ENCODE peak calls at places on chromosomes 6 and 20, in nine cellular contexts. L is fibroblast of pulmonary artery, H is lower lobe of right lung, Y is HFF-Myc, N is stomach, G is AG09319, X is neural crest cell, D is foreskin fibroblast, Q is cardiac muscle cell. S is an unnamed sample.

GRCh38 chr6:114323784-114324183 is 19.0 kb downstream of the HS3ST5 start:
- DNase-seq in Y (no peak), L (no peak), G (no peak), X (no peak), N (no peak), D (no peak), H (no peak), Q (no peak), S (no peak)

GRCh38 chr6:108157972-108158441 is 7.8 kb upstream of the NR2E1 start:
- DNase-seq in Q (no peak), L (no peak), H (no peak), Y (no peak), N (no peak), G (no peak), X (no peak), D (no peak), S (peak)

GRCh38 chr6:150606258-150607043 is 6.8 kb downstream of the PLEKHG1 start:
- DNase-seq in N (no peak), G (no peak), L (no peak), H (no peak), Q (no peak), D (peak), X (no peak), Y (no peak), S (no peak)

GRCh38 chr6:158561247-158561884 is 1.5 kb downstream of the TMEM181 start:
- DNase-seq in N (no peak), Q (no peak), G (no peak), L (no peak), X (no peak), H (no peak), Y (no peak), D (no peak), S (no peak)

GRCh38 chr6:3843379-3844096 is 5.6 kb upstream of the FAM50B start:
- DNase-seq in Q (no peak), Y (no peak), H (no peak), G (no peak), X (no peak), L (no peak), D (peak), N (no peak), S (no peak)

GRCh38 chr6:122049341-122049740 is 350.1 kb upstream of the HSF2 start:
- DNase-seq in H (no peak), N (no peak), Q (no peak), L (no peak), Y (no peak), D (peak), X (no peak), G (no peak), S (no peak)

GRCh38 chr6:109048176-109048575 is 46.5 kb downstream of the SESN1 start:
- DNase-seq in Q (no peak), H (no peak), D (no peak), N (no peak), X (no peak), L (no peak), G (no peak), Y (no peak), S (no peak)

GRCh38 chr6:797479-798077 is 104.6 kb upstream of the EXOC2 start:
- DNase-seq in Y (peak), X (peak), L (peak), H (no peak), Q (peak), D (peak), N (peak), G (peak), S (no peak)

GRCh38 chr20:23225407-23226060 is 125.1 kb upstream of the NXT1 start:
- DNase-seq in D (peak), Y (no peak), L (peak), G (peak), X (no peak), Q (peak), N (peak), H (peak), S (peak)

GRCh38 chr6:3228791-3229565 is 1.5 kb upstream of the TUBB2B start:
- DNase-seq in G (no peak), X (peak), Y (no peak), D (no peak), Q (no peak), L (no peak), H (no peak), N (no peak), S (no peak)

GRCh38 chr6:114171473-114171872 is 171.3 kb downstream of the HS3ST5 start:
- DNase-seq in L (no peak), H (no peak), D (no peak), X (no peak), Q (no peak), Y (no peak), N (no peak), G (no peak), S (no peak)

GRCh38 chr20:14336667-14337066 is 745 bp downstream of the FLRT3 start:
- DNase-seq in L (peak), X (no peak), N (no peak), Q (peak), Y (no peak), H (no peak), G (no peak), D (peak), S (no peak)

GRCh38 chr20:14335122-14335521 is 2.3 kb downstream of the FLRT3 start:
- DNase-seq in H (no peak), Y (no peak), G (no peak), X (no peak), L (no peak), D (no peak), Q (no peak), N (no peak), S (no peak)

GRCh38 chr20:14332796-14333345 is 4.5 kb downstream of the FLRT3 start:
- DNase-seq in G (no peak), L (no peak), Q (no peak), Y (no peak), X (no peak), N (no peak), H (no peak), D (no peak), S (no peak)

GRCh38 chr20:14333734-14334133 is 3.7 kb downstream of the FLRT3 start:
- DNase-seq in N (no peak), L (no peak), H (no peak), Q (no peak), Y (no peak), D (no peak), X (no peak), G (no peak), S (no peak)

GRCh38 chr20:14334306-14334930 is 3.0 kb downstream of the FLRT3 start:
- DNase-seq in D (peak), L (peak), X (peak), Q (peak), H (no peak), G (peak), Y (peak), N (peak), S (no peak)
- TF ChIP-seq CTCF in D (peak), L (peak), X (peak), Q (peak), H (peak), G (peak), Y (peak), N (peak), S (no peak)

GRCh38 chr6:43402819-43403218 is 24.5 kb upstream of the ABCC10 start:
- DNase-seq in N (no peak), L (no peak), G (no peak), H (no peak), Y (no peak), D (no peak), Q (no peak), X (no peak), S (no peak)
- TF ChIP-seq CTCF in N (no peak), L (no peak), G (no peak), H (no peak), Y (no peak), D (peak), Q (no peak), X (no peak), S (no peak)

GRCh38 chr20:53943522-53944291 is 126.7 kb downstream of the BCAS1 start:
- DNase-seq in H (no peak), G (no peak), D (peak), Y (no peak), Q (peak), N (no peak), L (peak), X (no peak), S (no peak)
- TF ChIP-seq CTCF in H (peak), G (peak), D (peak), Y (peak), Q (peak), N (peak), L (peak), X (peak), S (peak)

DNA sequence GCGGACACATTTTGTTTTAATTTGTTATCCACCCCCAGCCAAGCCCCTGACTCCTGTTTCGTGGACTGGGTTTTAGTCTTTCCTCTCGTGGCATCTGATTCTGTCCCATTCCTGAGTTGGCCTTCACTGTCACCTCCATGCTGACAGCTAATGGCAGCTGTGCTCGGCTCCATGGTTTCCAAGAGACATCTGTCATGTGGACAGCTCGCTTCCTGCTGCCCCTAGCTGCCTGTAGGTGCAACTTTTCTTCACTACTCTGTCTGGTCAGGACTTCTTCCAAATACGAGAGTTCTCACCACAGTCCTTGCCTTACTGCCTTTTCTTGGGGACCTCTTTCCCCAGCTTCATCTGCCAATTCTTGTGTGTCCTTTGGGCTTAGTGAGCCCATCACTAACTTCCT is 140.6 kb downstream of the F13A1 start:
- DNase-seq in D (no peak), H (no peak), L (no peak), N (no peak), G (no peak), Q (no peak), X (no peak), Y (no peak), S (no peak)
- TF ChIP-seq CTCF in D (no peak), H (no peak), L (no peak), N (no peak), G (no peak), Q (no peak), X (no peak), Y (no peak), S (no peak)

GRCh38 chr20:16490696-16491095 is 82.6 kb downstream of the KIF16B start:
- DNase-seq in Q (no peak), H (no peak), D (no peak), G (no peak), X (no peak), Y (no peak), L (no peak), N (no peak), S (no peak)
- TF ChIP-seq CTCF in Q (no peak), H (no peak), D (no peak), G (no peak), X (no peak), Y (no peak), L (no peak), N (no peak), S (no peak)

GRCh38 chr6:51844391-51844735 is 243.1 kb downstream of the PKHD1 start:
- DNase-seq in Y (no peak), L (no peak), N (no peak), Q (no peak), H (no peak), D (no peak), G (no peak), X (no peak), S (no peak)
- TF ChIP-seq CTCF in Y (no peak), L (no peak), N (no peak), Q (no peak), H (no peak), D (no peak), G (no peak), X (peak), S (no peak)

GRCh38 chr6:169746556-169746955 is 4.8 kb downstream of the DYNLT2 start:
- DNase-seq in Y (no peak), L (no peak), N (no peak), H (no peak), Q (no peak), X (no peak), G (no peak), D (no peak), S (no peak)

GRCh38 chr6:169752074-169752623 is 727 bp downstream of the ERMARD start:
- DNase-seq in L (no peak), X (no peak), Y (no peak), H (no peak), G (no peak), D (peak), Q (no peak), N (no peak), S (no peak)

GRCh38 chr6:169755162-169755561 is 3.7 kb downstream of the ERMARD start:
- DNase-seq in Y (no peak), X (no peak), L (no peak), Q (no peak), N (no peak), D (no peak), G (no peak), H (no peak), S (no peak)

DNA sequence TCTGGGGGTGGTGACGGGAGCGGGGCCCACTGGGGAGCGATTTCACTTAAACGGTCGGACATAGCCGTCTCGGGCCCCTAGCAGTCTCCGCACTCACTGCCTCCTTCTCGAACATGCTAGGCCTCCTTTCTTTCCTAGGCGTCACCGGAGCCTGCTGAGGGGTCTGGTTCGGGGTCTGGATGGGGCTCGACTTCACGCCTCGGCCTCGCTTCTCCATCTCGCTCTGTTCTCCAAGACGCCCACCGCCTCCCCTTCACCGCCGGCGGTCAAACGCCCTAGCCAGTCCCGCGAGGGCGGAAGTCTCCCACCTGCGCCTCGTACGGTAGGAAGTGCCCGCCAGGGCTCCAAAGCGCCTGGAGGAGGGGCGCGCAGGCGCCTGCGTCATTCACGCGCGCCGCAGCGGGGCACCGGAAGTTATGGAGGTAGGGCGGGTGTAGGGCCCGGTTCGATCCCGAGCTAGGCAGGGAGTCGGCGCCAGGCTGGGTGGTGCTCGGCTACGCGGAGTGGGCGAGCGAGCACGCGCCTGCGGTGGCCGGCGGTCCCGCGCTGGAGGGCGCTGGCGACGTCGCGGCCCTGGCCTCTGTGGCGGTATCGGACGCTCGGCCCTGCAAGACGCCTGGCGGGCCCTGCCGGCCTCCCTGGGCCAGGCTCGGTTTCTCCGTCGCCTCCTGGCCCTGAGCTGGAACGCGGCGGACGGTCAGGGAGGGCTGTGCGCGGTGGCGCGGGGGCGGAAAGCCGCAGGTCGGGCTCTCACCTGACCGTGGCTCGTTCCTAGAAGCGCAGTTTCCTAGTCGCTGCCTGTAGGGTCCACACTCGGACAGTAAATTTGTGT is at the start of the genes DYNLT2 and ERMARD:
- DNase-seq in L (peak), H (peak), N (peak), Y (peak), D (peak), Q (peak), X (peak), G (peak), S (peak)
- TF ChIP-seq CTCF in L (no peak), H (peak), N (peak), Y (no peak), D (no peak), Q (peak), X (peak), G (no peak), S (peak)

DNA sequence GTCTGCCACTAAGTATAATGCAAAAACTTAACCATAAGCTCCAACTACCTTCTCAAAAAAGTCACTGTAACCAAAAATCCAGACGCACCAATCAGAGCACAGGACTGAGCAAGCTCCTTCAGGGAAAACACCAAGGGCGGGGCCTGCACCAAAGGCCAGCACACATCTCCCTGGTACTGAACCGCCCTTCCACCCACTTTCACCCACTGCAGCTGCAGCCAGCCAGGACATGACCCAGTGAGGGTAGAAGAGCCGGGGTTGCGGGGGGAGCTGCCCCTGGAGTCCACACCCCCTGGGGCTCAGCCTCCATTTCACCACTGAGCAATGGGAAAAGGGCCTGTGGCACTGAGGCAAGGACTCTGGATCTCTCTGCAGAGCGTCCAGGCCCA is 54.3 kb downstream of the TAF4 start:
- DNase-seq in H (no peak), D (peak), N (no peak), G (no peak), X (no peak), Y (no peak), L (no peak), Q (no peak), S (no peak)
- TF ChIP-seq CTCF in H (no peak), D (no peak), N (no peak), G (no peak), X (no peak), Y (no peak), L (no peak), Q (no peak), S (no peak)

DNA sequence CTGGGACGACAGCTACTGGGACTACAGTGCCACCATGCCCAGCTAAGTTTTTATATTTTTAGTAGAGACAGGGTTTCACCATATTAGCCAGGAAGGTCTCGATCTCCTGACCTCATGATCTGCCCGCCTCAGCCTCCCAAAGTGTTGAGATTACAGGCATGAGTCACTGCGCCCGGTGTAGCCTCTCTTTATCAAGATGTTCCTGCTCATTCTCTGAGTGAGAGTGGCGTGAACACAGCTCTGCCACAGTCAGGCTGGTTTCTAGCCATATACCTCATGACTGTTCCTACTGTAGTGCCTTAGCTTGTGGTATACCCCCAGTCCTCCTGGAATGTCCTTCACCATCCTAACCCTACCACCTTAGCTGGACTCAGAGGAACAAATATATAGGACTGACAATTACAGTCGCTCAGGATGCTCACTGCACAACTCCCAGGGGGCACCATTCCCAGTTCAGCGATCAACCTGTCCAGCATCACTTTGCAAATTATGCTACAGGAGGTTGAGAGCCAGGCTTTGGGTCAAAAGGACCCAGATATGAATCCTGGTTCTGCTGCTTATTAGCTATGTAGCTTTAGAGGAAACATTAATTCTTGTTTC is 86.3 kb downstream of the CHMP4B start:
- DNase-seq in G (no peak), D (no peak), H (no peak), N (no peak), Q (peak), X (peak), L (no peak), Y (no peak), S (no peak)
- TF ChIP-seq CTCF in G (no peak), D (no peak), H (peak), N (no peak), Q (no peak), X (peak), L (peak), Y (peak), S (no peak)

GRCh38 chr6:169491482-169491881 is 210.3 kb downstream of the WDR27 start:
- DNase-seq in Y (no peak), D (no peak), L (no peak), Q (no peak), G (no peak), H (no peak), X (no peak), N (no peak), S (no peak)

GRCh38 chr6:169490830-169491229 is 211.0 kb downstream of the WDR27 start:
- DNase-seq in L (peak), Y (no peak), X (no peak), Q (peak), N (no peak), G (no peak), D (peak), H (no peak), S (no peak)

GRCh38 chr6:169490409-169490708 is 211.5 kb downstream of the WDR27 start:
- DNase-seq in L (no peak), Y (no peak), Q (peak), N (no peak), D (no peak), X (no peak), H (no peak), G (no peak), S (no peak)

GRCh38 chr6:169489642-169490408 is 212.0 kb downstream of the WDR27 start:
- DNase-seq in L (no peak), D (peak), Y (peak), X (no peak), H (no peak), G (peak), Q (no peak), N (no peak), S (no peak)

GRCh38 chr6:169487579-169488205 is 214.1 kb downstream of the WDR27 start:
- DNase-seq in N (no peak), Q (peak), L (peak), X (no peak), Y (no peak), D (peak), G (no peak), H (no peak), S (no peak)
- TF ChIP-seq CTCF in N (no peak), Q (peak), L (peak), X (no peak), Y (peak), D (peak), G (peak), H (peak), S (peak)

S was measured in ascending aorta.